ENCODE peak calls at places on chromosomes 4 and X, in four cellular contexts. G is H1, M is WTC11, U is K562. P is an unnamed sample.

GRCh38 chr4:176587920-176588319 is 204.8 kb downstream of the VEGFC start:
- DNase-seq in G (no peak), M (no peak), U (no peak), P (no peak)

GRCh38 chr4:47017494-47017893 is 13.9 kb upstream of the GABRB1 start:
- DNase-seq in G (no peak), M (no peak), U (no peak), P (no peak)

GRCh38 chrX:1912193-1912592 is 297.3 kb downstream of the ASMT start:
- DNase-seq in G (no peak), M (no peak), U (no peak), P (no peak)

GRCh38 chrX:72016881-72017783 is 106.5 kb downstream of the NHSL2 start:
- DNase-seq in G (peak), M (no peak), U (no peak), P (no peak)

GRCh38 chr4:6332042-6332668 is 62.5 kb downstream of the WFS1 start:
- DNase-seq in G (peak), M (peak), U (peak), P (peak)

GRCh38 chr4:23884261-23884660 is 5.6 kb downstream of the PPARGC1A start:
- DNase-seq in G (no peak), M (no peak), U (no peak), P (no peak)

GRCh38 chrX:25017667-25018247 is 2.0 kb upstream of the ARX start:
- DNase-seq in G (no peak), M (no peak), U (no peak), P (peak)

GRCh38 chr4:17647927-17648326 is 33.5 kb downstream of the MED28 start:
- DNase-seq in G (no peak), M (no peak), U (no peak), P (no peak)

GRCh38 chrX:9340619-9341304 is 124.1 kb upstream of the TBL1X start:
- DNase-seq in G (no peak), M (no peak), U (no peak), P (peak)

GRCh38 chr4:38688676-38689355 is 24.8 kb downstream of the KLF3 start:
- DNase-seq in G (no peak), M (no peak), U (no peak), P (no peak)

GRCh38 chr4:67687639-67688038 is 13.3 kb downstream of the UBA6 start:
- DNase-seq in G (no peak), M (no peak), U (no peak), P (no peak)

GRCh38 chrX:47456080-47456479 is 26.9 kb downstream of the ZNF41 start:
- DNase-seq in G (no peak), M (no peak), U (no peak), P (no peak)

GRCh38 chrX:44306336-44306735 is 37.1 kb downstream of the EFHC2 start:
- DNase-seq in G (no peak), M (no peak), U (no peak), P (no peak)

GRCh38 chrX:54494970-54495813 is 842 bp downstream of the FGD1 start:
- DNase-seq in G (peak), M (peak), U (no peak), P (peak)

DNA sequence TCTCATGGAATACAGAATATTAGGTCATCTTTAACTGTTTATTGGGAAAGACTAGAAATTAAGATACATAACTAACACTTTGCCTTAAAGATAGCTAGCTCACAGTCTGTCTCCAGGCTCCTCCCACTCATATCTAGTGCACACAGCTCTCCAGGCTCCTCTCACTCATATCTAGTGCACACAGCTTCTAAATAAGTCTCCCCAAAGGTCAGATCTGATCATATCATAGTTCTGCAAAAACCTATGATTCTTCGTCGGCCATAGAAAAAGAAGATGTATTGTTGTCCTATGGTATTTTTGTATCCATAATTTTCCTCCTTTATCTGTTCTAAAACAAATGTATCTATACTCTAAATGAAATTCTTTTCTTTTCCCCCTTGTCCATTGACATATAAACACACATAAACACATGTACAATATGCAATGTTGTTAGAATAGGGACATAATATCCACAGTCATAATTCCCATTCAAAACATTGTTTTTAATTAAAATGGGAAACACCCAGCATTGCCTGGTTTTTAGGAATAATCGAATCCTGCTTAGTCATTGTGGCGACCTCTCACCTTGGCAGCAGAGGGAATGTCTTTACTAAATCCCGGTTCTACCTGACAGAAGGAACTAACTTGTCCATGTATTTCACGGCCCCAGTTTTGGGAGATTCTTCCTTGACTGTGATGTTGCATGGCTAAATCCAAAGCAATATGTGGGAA is 1282.0 kb downstream of the PCDH7 start:
- DNase-seq in G (no peak), M (no peak), U (peak), P (no peak)
- TF ChIP-seq TEAD4 in G (no peak), M (no peak), U (no peak), P (no peak)

GRCh38 chr4:55218041-55218440 is 92.6 kb upstream of the KDR start:
- DNase-seq in G (no peak), M (no peak), U (no peak), P (no peak)
- TF ChIP-seq TEAD4 in G (no peak), M (no peak), U (no peak), P (no peak)

GRCh38 chrX:57652705-57653104 is 27.4 kb downstream of the NLRP2B start:
- DNase-seq in G (no peak), M (no peak), U (no peak), P (no peak)

GRCh38 chrX:57651169-57651919 is 28.7 kb downstream of the NLRP2B start:
- DNase-seq in G (peak), M (peak), U (no peak), P (no peak)

GRCh38 chrX:57655065-57655464 is 25.0 kb downstream of the NLRP2B start:
- DNase-seq in G (no peak), M (no peak), U (no peak), P (no peak)
- TF ChIP-seq TEAD4 in G (no peak), M (no peak), U (no peak), P (no peak)

GRCh38 chr4:1250527-1250812 is 1.5 kb upstream of the CTBP1 start:
- DNase-seq in G (no peak), M (no peak), U (no peak), P (peak)
- TF ChIP-seq TEAD4 in G (no peak), M (no peak), U (no peak), P (no peak)

GRCh38 chrX:33149085-33149484 is 62.3 kb downstream of the DMD start:
- DNase-seq in G (no peak), M (no peak), U (no peak), P (no peak)
- TF ChIP-seq TEAD4 in G (no peak), M (no peak), U (no peak), P (no peak)

GRCh38 chr4:98746936-98747658 is 88.7 kb upstream of the TSPAN5 start:
- DNase-seq in G (no peak), M (no peak), U (no peak), P (no peak)

GRCh38 chr4:98741952-98742351 is 83.5 kb upstream of the TSPAN5 start:
- DNase-seq in G (no peak), M (no peak), U (no peak), P (no peak)

GRCh38 chr4:98745372-98745771 is 87.0 kb upstream of the TSPAN5 start:
- DNase-seq in G (no peak), M (peak), U (peak), P (peak)

GRCh38 chr4:98746530-98746929 is 88.1 kb upstream of the TSPAN5 start:
- DNase-seq in G (no peak), M (no peak), U (no peak), P (no peak)

GRCh38 chr4:98744372-98745150 is 86.2 kb upstream of the TSPAN5 start:
- DNase-seq in G (no peak), M (no peak), U (no peak), P (no peak)
- TF ChIP-seq TEAD4 in G (no peak), M (no peak), U (no peak), P (no peak)

GRCh38 chr4:48110452-48110978 is 23.5 kb downstream of the TXK start:
- DNase-seq in G (no peak), M (no peak), U (no peak), P (no peak)
- TF ChIP-seq TEAD4 in G (no peak), M (no peak), U (no peak), P (peak)

DNA sequence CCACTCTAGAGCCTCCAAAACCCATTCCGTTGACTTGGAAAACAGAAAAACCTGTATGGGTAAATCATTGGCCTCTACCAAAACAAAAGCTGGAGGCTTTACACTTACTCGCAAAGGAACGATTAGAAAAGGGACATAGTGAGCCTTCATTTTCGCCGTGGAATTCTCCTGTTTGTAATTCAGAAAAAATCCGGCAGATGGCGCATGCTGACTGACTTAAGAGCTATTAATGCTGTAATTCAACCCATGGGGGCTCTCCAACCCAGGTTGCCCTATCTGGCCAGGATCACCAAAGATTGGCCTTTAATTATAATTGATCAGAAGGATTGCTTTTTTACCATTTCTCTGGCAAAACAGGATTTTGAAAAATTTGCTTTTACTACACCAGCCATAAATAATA is 60.8 kb downstream of the ZNF732 start:
- DNase-seq in G (peak), M (peak), U (peak), P (no peak)
- TF ChIP-seq TEAD4 in G (no peak), M (no peak), U (no peak), P (no peak)

GRCh38 chr4:152099555-152099954 is 338.7 kb upstream of the GATB start:
- DNase-seq in G (peak), M (no peak), U (no peak), P (no peak)

GRCh38 chr4:152101546-152102183 is 340.9 kb upstream of the GATB start:
- DNase-seq in G (no peak), M (no peak), U (no peak), P (no peak)

GRCh38 chr4:152099061-152099425 is 338.2 kb upstream of the GATB start:
- DNase-seq in G (no peak), M (no peak), U (no peak), P (no peak)

GRCh38 chr4:152102184-152103000 is 341.6 kb upstream of the GATB start:
- DNase-seq in G (no peak), M (no peak), U (no peak), P (no peak)

GRCh38 chr4:152100378-152101201 is 339.8 kb upstream of the GATB start:
- DNase-seq in G (peak), M (no peak), U (no peak), P (no peak)
- TF ChIP-seq TEAD4 in G (no peak), M (no peak), U (no peak), P (no peak)

DNA sequence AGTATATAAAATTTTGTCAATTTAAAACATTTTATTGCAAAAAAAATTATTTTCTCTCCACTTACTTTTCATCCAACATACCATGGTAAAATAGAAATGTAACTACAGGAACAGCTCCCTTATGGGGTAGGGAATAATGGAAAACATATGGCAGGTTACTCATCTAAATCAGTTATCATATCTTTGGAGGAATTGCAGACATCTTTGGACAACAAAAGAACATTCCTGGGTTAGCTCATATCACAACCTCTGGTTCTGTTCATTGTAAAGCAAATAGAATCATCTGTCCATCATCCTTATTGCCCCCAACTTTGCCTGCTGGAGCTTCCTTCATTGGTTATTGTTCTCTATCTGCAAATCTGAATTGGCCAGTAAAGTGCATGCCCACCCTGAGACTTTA is 387.5 kb upstream of the GRID2 start:
- DNase-seq in G (no peak), M (no peak), U (no peak), P (no peak)
- TF ChIP-seq TEAD4 in G (no peak), M (no peak), U (no peak), P (peak)